ENCODE peak calls at places on chromosome 13, in eight cellular contexts. B is GM10248; Q is stimulated activated CD4-positive, alpha-beta T cell treated with anti-CD3 and anti-CD28 coated beads, Interleukin-2, amount 100 ng/mL, for 24 hours; L is head of caudate nucleus; V is PC-3; K is uterus; X is cardiac muscle cell; Y is mesothelial cell of epicardium. W is an unnamed sample.

GRCh38 chr13:108297114-108297513 is 27.6 kb downstream of the TNFSF13B start:
- DNase-seq in B (no peak), Q (no peak), L (no peak), V (no peak), K (no peak), X (no peak), Y (no peak), W (no peak)

GRCh38 chr13:37443538-37443937 is 155.0 kb downstream of the POSTN start:
- DNase-seq in B (no peak), Q (no peak), L (no peak), V (no peak), K (no peak), X (peak), Y (no peak), W (no peak)

GRCh38 chr13:73259061-73259908 is 200.5 kb downstream of the KLF5 start:
- DNase-seq in B (no peak), Q (no peak), L (no peak), V (no peak), K (peak), X (peak), Y (no peak), W (no peak)

GRCh38 chr13:31209172-31209818 is 9.5 kb downstream of the B3GLCT start:
- DNase-seq in B (no peak), Q (no peak), L (peak), V (no peak), K (peak), X (peak), Y (no peak), W (no peak)

GRCh38 chr13:72651196-72651595 is 76.2 kb downstream of the MZT1 start:
- DNase-seq in B (no peak), Q (no peak), L (no peak), V (peak), K (no peak), X (no peak), Y (no peak), W (no peak)

GRCh38 chr13:47279956-47280355 is 383.1 kb upstream of the HTR2A start:
- DNase-seq in B (no peak), Q (no peak), L (no peak), V (no peak), K (no peak), X (no peak), Y (no peak), W (no peak)

GRCh38 chr13:40192516-40193257 is 473.8 kb downstream of the FOXO1 start:
- DNase-seq in B (no peak), Q (no peak), L (no peak), V (no peak), K (peak), X (no peak), Y (no peak), W (no peak)

GRCh38 chr13:22592515-22592914 is 588.3 kb upstream of the SGCG start:
- DNase-seq in B (no peak), Q (no peak), L (no peak), V (no peak), K (no peak), X (no peak), Y (no peak), W (peak)

GRCh38 chr13:31638577-31638976 is 100.7 kb upstream of the RXFP2 start:
- DNase-seq in B (no peak), Q (no peak), L (no peak), V (peak), K (no peak), X (peak), Y (no peak), W (peak)

GRCh38 chr13:19596960-19597361 is 35.6 kb upstream of the TPTE2 start:
- DNase-seq in B (no peak), Q (no peak), L (no peak), V (peak), K (no peak), X (peak), Y (no peak), W (peak)

GRCh38 chr13:59776924-59777690 is 386.6 kb downstream of the DIAPH3 start:
- DNase-seq in B (no peak), Q (no peak), L (no peak), V (peak), K (no peak), X (peak), Y (no peak), W (no peak)

GRCh38 chr13:37947419-37948140 is 78.0 kb upstream of the TRPC4 start:
- DNase-seq in B (no peak), Q (no peak), L (no peak), V (no peak), K (no peak), X (no peak), Y (no peak), W (no peak)

GRCh38 chr13:105918842-105919741 is 616.4 kb downstream of the EFNB2 start:
- DNase-seq in B (no peak), Q (no peak), L (no peak), V (peak), K (no peak), X (peak), Y (no peak), W (peak)

GRCh38 chr13:23741879-23742510 is 147.2 kb downstream of the MIPEP start:
- DNase-seq in B (no peak), Q (no peak), L (no peak), V (peak), K (no peak), X (no peak), Y (no peak), W (no peak)

GRCh38 chr13:30331331-30331771 is 24.0 kb upstream of the KATNAL1 start:
- DNase-seq in B (no peak), Q (no peak), L (no peak), V (no peak), K (peak), X (no peak), Y (no peak), W (no peak)

GRCh38 chr13:101341464-101341863 is 74.8 kb downstream of the NALCN start:
- DNase-seq in B (no peak), Q (no peak), L (no peak), V (peak), K (no peak), X (no peak), Y (no peak), W (no peak)

GRCh38 chr13:31968473-31968872 is 63.1 kb upstream of the FRY start:
- DNase-seq in B (no peak), Q (no peak), L (no peak), V (no peak), K (no peak), X (peak), Y (no peak), W (peak)

GRCh38 chr13:105817498-105817897 is 718.0 kb downstream of the EFNB2 start:
- DNase-seq in B (no peak), Q (no peak), L (no peak), V (no peak), K (no peak), X (no peak), Y (no peak), W (no peak)

GRCh38 chr13:74768521-74769090 is 634.4 kb upstream of the KLF12 start:
- DNase-seq in B (no peak), Q (no peak), L (no peak), V (no peak), K (no peak), X (no peak), Y (no peak), W (no peak)

GRCh38 chr13:24254151-24254810 is 55.1 kb upstream of the C1QTNF9 start:
- DNase-seq in B (peak), Q (peak), L (no peak), V (no peak), K (no peak), X (peak), Y (no peak), W (peak)

GRCh38 chr13:40460116-40460515 is 206.3 kb downstream of the FOXO1 start:
- DNase-seq in B (no peak), Q (no peak), L (no peak), V (no peak), K (no peak), X (no peak), Y (no peak), W (no peak)

GRCh38 chr13:110400786-110401533 is 93.9 kb downstream of the COL4A2 start:
- DNase-seq in B (no peak), Q (no peak), L (no peak), V (no peak), K (no peak), X (peak), Y (no peak), W (no peak)

GRCh38 chr13:75635101-75635620 is 969 bp upstream of the LMO7 start:
- DNase-seq in B (peak), Q (no peak), L (no peak), V (no peak), K (peak), X (no peak), Y (no peak), W (no peak)

GRCh38 chr13:29522044-29522685 is 73.3 kb downstream of the SLC7A1 start:
- DNase-seq in B (no peak), Q (no peak), L (no peak), V (no peak), K (peak), X (peak), Y (no peak), W (no peak)

W was measured in MV-4-11.